ENCODE peak calls at places on chromosome 4, in eight cellular contexts. One of them, this sample, is unnamed.

GRCh38 chr4:69689530-69690111 is 36.6 kb upstream of the UGT2A1 start:
- DNase-seq in IMR-90: peak; percentile 26
- DNase-seq in GM23338: peak; percentile 39
- DNase-seq in HCT116: peak; percentile 6
- DNase-seq in mammary epithelial cell: peak; percentile 14
- DNase-seq in fibroblast of lung: peak; percentile 74
- DNase-seq in H1: no peak
- DNase-seq in A549: peak; percentile 37
- DNase-seq in this sample: no peak

GRCh38 chr4:134243742-134244713 is 42.4 kb upstream of the PABPC4L start:
- DNase-seq in IMR-90: no peak
- DNase-seq in GM23338: peak; percentile 7
- DNase-seq in fibroblast of lung: no peak
- DNase-seq in mammary epithelial cell: no peak
- DNase-seq in H1: no peak
- DNase-seq in A549: no peak
- DNase-seq in HCT116: no peak
- DNase-seq in this sample: no peak

GRCh38 chr4:189304179-189304578 is 636.5 kb upstream of the FRG1 start:
- DNase-seq in IMR-90: peak; percentile 59
- DNase-seq in GM23338: no peak
- DNase-seq in fibroblast of lung: peak; percentile 55
- DNase-seq in A549: no peak
- DNase-seq in mammary epithelial cell: peak; percentile 35
- DNase-seq in HCT116: no peak
- DNase-seq in H1: no peak
- DNase-seq in this sample: no peak

GRCh38 chr4:183960021-183960420 is 54.9 kb downstream of the STOX2 start:
- DNase-seq in fibroblast of lung: peak; percentile 78
- DNase-seq in A549: peak; percentile 39
- DNase-seq in mammary epithelial cell: peak; percentile 56
- DNase-seq in H1: peak; percentile 53
- DNase-seq in HCT116: no peak
- DNase-seq in GM23338: peak; percentile 70
- DNase-seq in IMR-90: peak; percentile 72
- DNase-seq in this sample: no peak

GRCh38 chr4:156983366-156983765 is 11.8 kb upstream of the PDGFC start:
- DNase-seq in H1: no peak
- DNase-seq in GM23338: peak; percentile 36
- DNase-seq in HCT116: no peak
- DNase-seq in IMR-90: peak; percentile 56
- DNase-seq in A549: peak; percentile 16
- DNase-seq in mammary epithelial cell: no peak
- DNase-seq in fibroblast of lung: peak; percentile 57
- DNase-seq in this sample: no peak

GRCh38 chr4:150007512-150007911 is 70.7 kb upstream of the DCLK2 start:
- DNase-seq in mammary epithelial cell: peak; percentile 30
- DNase-seq in H1: no peak
- DNase-seq in GM23338: no peak
- DNase-seq in HCT116: peak; percentile 13
- DNase-seq in fibroblast of lung: no peak
- DNase-seq in IMR-90: peak; percentile 57
- DNase-seq in A549: peak; percentile 64
- DNase-seq in this sample: no peak

GRCh38 chr4:8319061-8319460 is 49.5 kb downstream of the HTRA3 start:
- DNase-seq in mammary epithelial cell: no peak
- DNase-seq in GM23338: no peak
- DNase-seq in A549: no peak
- DNase-seq in fibroblast of lung: no peak
- DNase-seq in HCT116: no peak
- DNase-seq in H1: peak; percentile 10
- DNase-seq in IMR-90: no peak
- DNase-seq in this sample: no peak

GRCh38 chr4:37693450-37694190 is 7.4 kb upstream of the RELL1 start:
- DNase-seq in H1: no peak
- DNase-seq in mammary epithelial cell: peak; percentile 77
- DNase-seq in IMR-90: peak; percentile 97
- DNase-seq in HCT116: no peak
- DNase-seq in fibroblast of lung: peak; percentile 79
- DNase-seq in GM23338: no peak
- DNase-seq in A549: peak; percentile 37
- DNase-seq in this sample: no peak

GRCh38 chr4:86730310-86730709 is 118.9 kb downstream of the SLC10A6 start:
- DNase-seq in HCT116: no peak
- DNase-seq in H1: peak; percentile 59
- DNase-seq in fibroblast of lung: no peak
- DNase-seq in IMR-90: no peak
- DNase-seq in GM23338: peak; percentile 68
- DNase-seq in mammary epithelial cell: no peak
- DNase-seq in A549: no peak
- DNase-seq in this sample: no peak

DNA sequence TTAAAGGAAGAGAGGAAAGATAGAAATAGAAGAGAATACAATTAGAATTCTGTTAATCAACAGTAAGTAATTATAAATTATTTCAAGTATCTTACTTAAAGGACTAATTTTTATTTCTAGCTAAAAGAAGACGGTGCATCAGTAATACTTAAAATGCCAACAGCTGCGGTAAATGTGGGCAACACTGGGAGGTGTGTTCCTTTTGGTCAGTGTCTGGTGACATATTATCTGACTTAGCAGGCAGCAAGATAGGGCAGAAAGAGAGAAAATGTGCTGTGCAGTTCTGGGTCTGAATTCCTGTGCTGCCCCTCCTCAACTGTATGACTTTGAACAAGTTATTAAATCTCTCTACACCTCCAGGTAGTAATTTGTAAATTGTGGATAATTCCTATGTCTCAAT is 120.6 kb downstream of the ZNF827 start:
- DNase-seq in mammary epithelial cell: no peak
- DNase-seq in A549: no peak
- DNase-seq in IMR-90: no peak
- DNase-seq in fibroblast of lung: no peak
- DNase-seq in H1: no peak
- DNase-seq in GM23338: no peak
- DNase-seq in HCT116: no peak
- DNase-seq in this sample: no peak
- H3K4me2 ChIP-seq in mammary epithelial cell: no peak overlapping the region
- H3K4me2 ChIP-seq in A549: no peak overlapping the region
- H3K4me2 ChIP-seq in IMR-90: no peak overlapping the region
- H3K4me2 ChIP-seq in fibroblast of lung: no peak overlapping the region
- H3K4me2 ChIP-seq in H1: no peak overlapping the region
- H3K4me2 ChIP-seq in GM23338: no peak overlapping the region
- H3K4me2 ChIP-seq in HCT116: no peak overlapping the region
- H3K4me2 ChIP-seq in this sample: no peak overlapping the region

GRCh38 chr4:158805628-158806471 is 37.0 kb downstream of the FNIP2 start:
- DNase-seq in fibroblast of lung: no peak
- DNase-seq in H1: no peak
- DNase-seq in IMR-90: no peak
- DNase-seq in A549: no peak
- DNase-seq in GM23338: no peak
- DNase-seq in HCT116: no peak
- DNase-seq in mammary epithelial cell: peak; percentile 84
- DNase-seq in this sample: peak; percentile 90
- H3K4me2 ChIP-seq in fibroblast of lung: no peak overlapping the region
- H3K4me2 ChIP-seq in H1: no peak overlapping the region
- H3K4me2 ChIP-seq in IMR-90: no peak overlapping the region
- H3K4me2 ChIP-seq in A549: no peak overlapping the region
- H3K4me2 ChIP-seq in GM23338: no peak overlapping the region
- H3K4me2 ChIP-seq in HCT116: no peak overlapping the region
- H3K4me2 ChIP-seq in mammary epithelial cell: peak overlapping the region; percentile 31
- H3K4me2 ChIP-seq in this sample: peak overlapping the region; percentile 59

GRCh38 chr4:152687974-152688599 is 8.3 kb upstream of the TMEM154 start:
- DNase-seq in GM23338: no peak
- DNase-seq in H1: no peak
- DNase-seq in IMR-90: no peak
- DNase-seq in mammary epithelial cell: no peak
- DNase-seq in fibroblast of lung: no peak
- DNase-seq in HCT116: no peak
- DNase-seq in A549: no peak
- DNase-seq in this sample: no peak
- H3K4me2 ChIP-seq in GM23338: no peak overlapping the region
- H3K4me2 ChIP-seq in H1: no peak overlapping the region
- H3K4me2 ChIP-seq in IMR-90: no peak overlapping the region
- H3K4me2 ChIP-seq in mammary epithelial cell: no peak overlapping the region
- H3K4me2 ChIP-seq in fibroblast of lung: no peak overlapping the region
- H3K4me2 ChIP-seq in HCT116: no peak overlapping the region
- H3K4me2 ChIP-seq in A549: no peak overlapping the region
- H3K4me2 ChIP-seq in this sample: no peak overlapping the region

DNA sequence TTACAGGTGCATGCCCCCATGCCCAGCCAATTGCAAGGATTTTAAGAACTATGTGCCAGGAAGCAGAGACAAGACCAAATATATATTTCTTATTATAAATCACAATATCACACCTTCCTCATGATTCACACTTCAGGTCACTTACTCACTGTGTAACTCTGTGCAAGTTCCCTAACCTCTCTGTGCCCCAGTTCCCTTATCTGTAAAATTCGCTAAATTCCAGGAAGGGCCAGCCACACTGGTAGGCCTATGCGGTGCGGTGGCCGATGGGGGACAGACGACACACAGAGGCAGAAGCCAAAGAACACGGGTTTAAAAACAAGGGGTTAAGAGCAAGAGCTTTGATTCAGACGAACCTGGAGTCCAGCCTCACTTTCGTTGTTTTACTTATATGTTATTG is 2.8 kb downstream of the TRIM2 start:
- DNase-seq in fibroblast of lung: no peak
- DNase-seq in IMR-90: no peak
- DNase-seq in A549: no peak
- DNase-seq in mammary epithelial cell: no peak
- DNase-seq in H1: peak; percentile 56
- DNase-seq in GM23338: peak; percentile 44
- DNase-seq in HCT116: no peak
- DNase-seq in this sample: no peak
- H3K4me2 ChIP-seq in fibroblast of lung: no peak overlapping the region
- H3K4me2 ChIP-seq in IMR-90: no peak overlapping the region
- H3K4me2 ChIP-seq in A549: no peak overlapping the region
- H3K4me2 ChIP-seq in mammary epithelial cell: no peak overlapping the region
- H3K4me2 ChIP-seq in H1: peak overlapping the region; percentile 91
- H3K4me2 ChIP-seq in GM23338: peak overlapping the region; percentile 58
- H3K4me2 ChIP-seq in HCT116: peak overlapping the region; percentile 5
- H3K4me2 ChIP-seq in this sample: peak overlapping the region; percentile 86

DNA sequence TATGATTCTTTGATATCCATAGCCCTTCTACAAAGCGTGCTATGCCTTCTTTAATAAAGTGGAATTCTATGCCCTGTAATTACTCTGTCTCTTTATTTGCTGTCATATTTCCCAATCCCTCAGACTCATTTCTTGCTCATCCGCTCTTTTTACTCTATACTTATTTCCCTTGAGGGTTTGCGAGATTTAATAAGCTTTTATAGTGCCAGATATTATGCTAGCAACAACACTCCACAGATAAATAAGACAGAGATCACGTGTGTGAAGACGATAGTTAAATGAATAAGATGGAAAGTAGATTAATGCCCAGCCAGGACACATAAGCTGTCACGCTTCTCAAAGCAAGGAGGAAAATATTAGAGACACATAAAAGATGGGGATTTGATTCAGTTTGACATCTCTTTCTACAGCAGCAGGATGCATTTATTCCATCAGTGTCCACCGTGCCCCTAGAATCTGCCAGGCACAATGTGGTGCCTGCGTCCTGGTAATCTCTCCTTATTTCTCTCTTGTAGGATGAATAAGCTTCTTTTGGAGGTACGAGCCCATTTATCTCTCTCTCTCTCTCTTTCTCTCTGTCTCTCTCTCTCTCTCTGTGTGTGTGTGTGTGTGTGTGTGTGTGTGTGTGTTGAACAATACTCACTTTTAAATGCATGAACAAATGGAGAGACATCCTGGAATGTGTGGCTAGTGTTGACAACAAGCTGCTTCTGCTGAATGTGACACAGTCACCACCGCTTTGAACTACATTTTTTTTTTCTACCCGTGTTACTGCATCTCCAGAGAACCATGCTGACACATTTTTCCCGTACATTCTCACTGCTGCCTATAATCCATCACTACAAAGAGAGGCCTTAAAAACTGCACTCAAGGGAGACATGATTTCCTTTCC is 48.2 kb downstream of the TMEM156 start:
- DNase-seq in IMR-90: peak; percentile 56
- DNase-seq in HCT116: no peak
- DNase-seq in H1: no peak
- DNase-seq in GM23338: no peak
- DNase-seq in A549: no peak
- DNase-seq in fibroblast of lung: peak; percentile 45
- DNase-seq in mammary epithelial cell: no peak
- DNase-seq in this sample: no peak
- H3K4me2 ChIP-seq in IMR-90: peak overlapping the region; percentile 55
- H3K4me2 ChIP-seq in HCT116: no peak overlapping the region
- H3K4me2 ChIP-seq in H1: no peak overlapping the region
- H3K4me2 ChIP-seq in GM23338: no peak overlapping the region
- H3K4me2 ChIP-seq in A549: no peak overlapping the region
- H3K4me2 ChIP-seq in fibroblast of lung: peak overlapping the region; percentile 29
- H3K4me2 ChIP-seq in mammary epithelial cell: no peak overlapping the region
- H3K4me2 ChIP-seq in this sample: no peak overlapping the region

GRCh38 chr4:105634402-105634801 is 74.1 kb downstream of the INTS12 start:
- DNase-seq in fibroblast of lung: no peak
- DNase-seq in H1: no peak
- DNase-seq in HCT116: no peak
- DNase-seq in GM23338: no peak
- DNase-seq in A549: no peak
- DNase-seq in mammary epithelial cell: no peak
- DNase-seq in IMR-90: no peak
- DNase-seq in this sample: no peak
- H3K4me2 ChIP-seq in fibroblast of lung: no peak overlapping the region
- H3K4me2 ChIP-seq in H1: no peak overlapping the region
- H3K4me2 ChIP-seq in HCT116: no peak overlapping the region
- H3K4me2 ChIP-seq in GM23338: no peak overlapping the region
- H3K4me2 ChIP-seq in A549: no peak overlapping the region
- H3K4me2 ChIP-seq in mammary epithelial cell: no peak overlapping the region
- H3K4me2 ChIP-seq in IMR-90: no peak overlapping the region
- H3K4me2 ChIP-seq in this sample: no peak overlapping the region

GRCh38 chr4:127668770-127669169 is 36.0 kb downstream of the INTU start:
- DNase-seq in H1: no peak
- DNase-seq in A549: no peak
- DNase-seq in mammary epithelial cell: no peak
- DNase-seq in HCT116: no peak
- DNase-seq in fibroblast of lung: no peak
- DNase-seq in IMR-90: peak; percentile 14
- DNase-seq in GM23338: no peak
- DNase-seq in this sample: no peak
- H3K4me2 ChIP-seq in H1: peak overlapping the region; percentile 18
- H3K4me2 ChIP-seq in A549: no peak overlapping the region
- H3K4me2 ChIP-seq in mammary epithelial cell: no peak overlapping the region
- H3K4me2 ChIP-seq in HCT116: no peak overlapping the region
- H3K4me2 ChIP-seq in fibroblast of lung: no peak overlapping the region
- H3K4me2 ChIP-seq in IMR-90: no peak overlapping the region
- H3K4me2 ChIP-seq in GM23338: no peak overlapping the region
- H3K4me2 ChIP-seq in this sample: no peak overlapping the region

GRCh38 chr4:52076731-52077130 is 25.6 kb downstream of the SPATA18 start:
- DNase-seq in IMR-90: no peak
- DNase-seq in A549: no peak
- DNase-seq in GM23338: peak; percentile 86
- DNase-seq in mammary epithelial cell: no peak
- DNase-seq in H1: peak; percentile 75
- DNase-seq in fibroblast of lung: no peak
- DNase-seq in HCT116: no peak
- DNase-seq in this sample: no peak
- H3K4me2 ChIP-seq in IMR-90: peak overlapping the region; percentile 59
- H3K4me2 ChIP-seq in A549: no peak overlapping the region
- H3K4me2 ChIP-seq in GM23338: peak overlapping the region; percentile 80
- H3K4me2 ChIP-seq in mammary epithelial cell: no peak overlapping the region
- H3K4me2 ChIP-seq in H1: peak overlapping the region; percentile 87
- H3K4me2 ChIP-seq in fibroblast of lung: peak overlapping the region; percentile 60
- H3K4me2 ChIP-seq in HCT116: no peak overlapping the region
- H3K4me2 ChIP-seq in this sample: no peak overlapping the region